ENCODE peak calls at places on chromosomes 12 and 14, in eight cellular contexts. One of them, this sample, is unnamed.

GRCh38 chr14:73743431-73743931 is 29.3 kb upstream of the PNMA1 start:
- DNase-seq in psoas muscle: peak
- DNase-seq in endothelial cell: peak
- DNase-seq in AG10803: peak
- DNase-seq in Calu3: no peak
- DNase-seq in astrocyte of the spinal cord: no peak
- DNase-seq in choroid plexus epithelial cell: no peak
- DNase-seq in fibroblast of lung: no peak
- DNase-seq in this sample: no peak

GRCh38 chr14:65429757-65430156 is 17.2 kb downstream of the FUT8 start:
- DNase-seq in psoas muscle: no peak
- DNase-seq in endothelial cell: no peak
- DNase-seq in AG10803: no peak
- DNase-seq in Calu3: no peak
- DNase-seq in astrocyte of the spinal cord: no peak
- DNase-seq in choroid plexus epithelial cell: no peak
- DNase-seq in fibroblast of lung: no peak
- DNase-seq in this sample: no peak

GRCh38 chr14:105203057-105203494 is 22.0 kb upstream of the NUDT14 start:
- DNase-seq in psoas muscle: peak
- DNase-seq in endothelial cell: peak
- DNase-seq in AG10803: peak
- DNase-seq in Calu3: peak
- DNase-seq in astrocyte of the spinal cord: peak
- DNase-seq in choroid plexus epithelial cell: peak
- DNase-seq in fibroblast of lung: peak
- DNase-seq in this sample: peak

GRCh38 chr12:122975790-122976647 is 975 bp downstream of the OGFOD2 start:
- DNase-seq in psoas muscle: no peak
- DNase-seq in endothelial cell: no peak
- DNase-seq in AG10803: no peak
- DNase-seq in Calu3: no peak
- DNase-seq in astrocyte of the spinal cord: no peak
- DNase-seq in choroid plexus epithelial cell: peak
- DNase-seq in fibroblast of lung: no peak
- DNase-seq in this sample: no peak

GRCh38 chr14:102295301-102295700 is 9.7 kb downstream of the MOK start:
- DNase-seq in psoas muscle: no peak
- DNase-seq in endothelial cell: no peak
- DNase-seq in AG10803: peak
- DNase-seq in Calu3: no peak
- DNase-seq in astrocyte of the spinal cord: peak
- DNase-seq in choroid plexus epithelial cell: peak
- DNase-seq in fibroblast of lung: peak
- DNase-seq in this sample: no peak

GRCh38 chr12:103677341-103677740 is 90.3 kb downstream of the STAB2 start:
- DNase-seq in psoas muscle: no peak
- DNase-seq in endothelial cell: peak
- DNase-seq in AG10803: no peak
- DNase-seq in Calu3: no peak
- DNase-seq in astrocyte of the spinal cord: no peak
- DNase-seq in choroid plexus epithelial cell: no peak
- DNase-seq in fibroblast of lung: no peak
- DNase-seq in this sample: no peak

GRCh38 chr12:27424631-27425230 is 21.8 kb upstream of the SMCO2 start:
- DNase-seq in psoas muscle: no peak
- DNase-seq in endothelial cell: no peak
- DNase-seq in AG10803: peak
- DNase-seq in Calu3: peak
- DNase-seq in astrocyte of the spinal cord: peak
- DNase-seq in choroid plexus epithelial cell: peak
- DNase-seq in fibroblast of lung: peak
- DNase-seq in this sample: peak

GRCh38 chr14:78399316-78399889 is 229.2 kb downstream of the NRXN3 start:
- DNase-seq in psoas muscle: no peak
- DNase-seq in endothelial cell: peak
- DNase-seq in AG10803: no peak
- DNase-seq in Calu3: peak
- DNase-seq in astrocyte of the spinal cord: peak
- DNase-seq in choroid plexus epithelial cell: peak
- DNase-seq in fibroblast of lung: peak
- DNase-seq in this sample: no peak

GRCh38 chr14:32457213-32457920 is 128.3 kb downstream of the AKAP6 start:
- DNase-seq in psoas muscle: no peak
- DNase-seq in endothelial cell: no peak
- DNase-seq in AG10803: peak
- DNase-seq in Calu3: no peak
- DNase-seq in astrocyte of the spinal cord: peak
- DNase-seq in choroid plexus epithelial cell: peak
- DNase-seq in fibroblast of lung: peak
- DNase-seq in this sample: no peak

GRCh38 chr14:24052656-24053547 is 1.1 kb downstream of the CARMIL3 start:
- DNase-seq in psoas muscle: no peak
- DNase-seq in endothelial cell: no peak
- DNase-seq in AG10803: no peak
- DNase-seq in Calu3: no peak
- DNase-seq in astrocyte of the spinal cord: no peak
- DNase-seq in choroid plexus epithelial cell: no peak
- DNase-seq in fibroblast of lung: no peak
- DNase-seq in this sample: no peak

GRCh38 chr12:111192657-111193056 is 176.2 kb downstream of the PHETA1 start:
- DNase-seq in psoas muscle: no peak
- DNase-seq in endothelial cell: no peak
- DNase-seq in AG10803: no peak
- DNase-seq in Calu3: no peak
- DNase-seq in astrocyte of the spinal cord: no peak
- DNase-seq in choroid plexus epithelial cell: peak
- DNase-seq in fibroblast of lung: no peak
- DNase-seq in this sample: no peak

GRCh38 chr12:452667-453210 is 7.0 kb upstream of the B4GALNT3 start:
- DNase-seq in psoas muscle: peak
- DNase-seq in endothelial cell: no peak
- DNase-seq in AG10803: no peak
- DNase-seq in Calu3: no peak
- DNase-seq in astrocyte of the spinal cord: no peak
- DNase-seq in choroid plexus epithelial cell: no peak
- DNase-seq in fibroblast of lung: no peak
- DNase-seq in this sample: no peak

GRCh38 chr12:74365178-74365964 is 172.3 kb upstream of the ATXN7L3B start:
- DNase-seq in psoas muscle: no peak
- DNase-seq in endothelial cell: peak
- DNase-seq in AG10803: peak
- DNase-seq in Calu3: peak
- DNase-seq in astrocyte of the spinal cord: peak
- DNase-seq in choroid plexus epithelial cell: peak
- DNase-seq in fibroblast of lung: peak
- DNase-seq in this sample: peak

GRCh38 chr12:101616027-101616494 is 21.3 kb downstream of the MYBPC1 start:
- DNase-seq in psoas muscle: no peak
- DNase-seq in endothelial cell: no peak
- DNase-seq in AG10803: no peak
- DNase-seq in Calu3: peak
- DNase-seq in astrocyte of the spinal cord: peak
- DNase-seq in choroid plexus epithelial cell: peak
- DNase-seq in fibroblast of lung: peak
- DNase-seq in this sample: no peak

GRCh38 chr12:124586756-124587155 is 19.3 kb upstream of the NCOR2 start:
- DNase-seq in psoas muscle: no peak
- DNase-seq in endothelial cell: no peak
- DNase-seq in AG10803: no peak
- DNase-seq in Calu3: no peak
- DNase-seq in astrocyte of the spinal cord: no peak
- DNase-seq in choroid plexus epithelial cell: no peak
- DNase-seq in fibroblast of lung: no peak
- DNase-seq in this sample: no peak

GRCh38 chr12:98736352-98737326 is 91.5 kb downstream of the APAF1 start:
- DNase-seq in psoas muscle: no peak
- DNase-seq in endothelial cell: no peak
- DNase-seq in AG10803: no peak
- DNase-seq in Calu3: no peak
- DNase-seq in astrocyte of the spinal cord: no peak
- DNase-seq in choroid plexus epithelial cell: peak
- DNase-seq in fibroblast of lung: peak
- DNase-seq in this sample: no peak

GRCh38 chr12:65696227-65696626 is 128.1 kb upstream of the HMGA2 start:
- DNase-seq in psoas muscle: no peak
- DNase-seq in endothelial cell: no peak
- DNase-seq in AG10803: no peak
- DNase-seq in Calu3: no peak
- DNase-seq in astrocyte of the spinal cord: no peak
- DNase-seq in choroid plexus epithelial cell: peak
- DNase-seq in fibroblast of lung: peak
- DNase-seq in this sample: no peak

GRCh38 chr12:65695077-65695865 is 129.0 kb upstream of the HMGA2 start:
- DNase-seq in psoas muscle: no peak
- DNase-seq in endothelial cell: no peak
- DNase-seq in AG10803: peak
- DNase-seq in Calu3: peak
- DNase-seq in astrocyte of the spinal cord: peak
- DNase-seq in choroid plexus epithelial cell: peak
- DNase-seq in fibroblast of lung: peak
- DNase-seq in this sample: peak

GRCh38 chr12:65703176-65703575 is 121.1 kb upstream of the HMGA2 start:
- DNase-seq in psoas muscle: no peak
- DNase-seq in endothelial cell: no peak
- DNase-seq in AG10803: no peak
- DNase-seq in Calu3: no peak
- DNase-seq in astrocyte of the spinal cord: no peak
- DNase-seq in choroid plexus epithelial cell: no peak
- DNase-seq in fibroblast of lung: no peak
- DNase-seq in this sample: no peak

GRCh38 chr12:65699251-65699650 is 125.0 kb upstream of the HMGA2 start:
- DNase-seq in psoas muscle: no peak
- DNase-seq in endothelial cell: no peak
- DNase-seq in AG10803: peak
- DNase-seq in Calu3: no peak
- DNase-seq in astrocyte of the spinal cord: peak
- DNase-seq in choroid plexus epithelial cell: peak
- DNase-seq in fibroblast of lung: peak
- DNase-seq in this sample: peak
- TF ChIP-seq CTCF in psoas muscle: no peak
- TF ChIP-seq CTCF in endothelial cell: no peak
- TF ChIP-seq CTCF in AG10803: peak
- TF ChIP-seq CTCF in Calu3: no peak
- TF ChIP-seq CTCF in astrocyte of the spinal cord: peak
- TF ChIP-seq CTCF in choroid plexus epithelial cell: peak
- TF ChIP-seq CTCF in fibroblast of lung: peak
- TF ChIP-seq CTCF in this sample: peak

DNA sequence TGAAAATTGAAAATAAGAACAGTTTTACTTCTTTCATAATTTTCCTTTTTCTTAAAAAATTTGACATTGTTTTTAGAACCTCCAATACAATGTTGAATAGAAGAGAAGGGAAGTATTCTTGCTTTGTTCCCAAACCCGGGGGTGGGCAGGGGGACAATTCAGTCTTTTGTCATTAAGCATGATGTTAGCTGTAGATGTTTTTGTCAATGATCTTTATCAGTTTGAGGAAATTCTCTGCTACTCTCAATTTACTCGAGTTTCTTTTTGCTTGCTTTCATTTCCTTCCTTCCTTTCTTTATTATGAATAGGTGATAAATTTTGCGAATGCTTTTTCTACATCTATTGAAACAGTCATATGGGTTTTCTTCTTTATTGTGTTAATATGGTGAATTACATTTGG is 183.2 kb upstream of the FRMD6 start:
- DNase-seq in psoas muscle: no peak
- DNase-seq in endothelial cell: no peak
- DNase-seq in AG10803: no peak
- DNase-seq in Calu3: no peak
- DNase-seq in astrocyte of the spinal cord: no peak
- DNase-seq in choroid plexus epithelial cell: no peak
- DNase-seq in fibroblast of lung: no peak
- DNase-seq in this sample: no peak
- TF ChIP-seq CTCF in psoas muscle: no peak
- TF ChIP-seq CTCF in endothelial cell: no peak
- TF ChIP-seq CTCF in AG10803: no peak
- TF ChIP-seq CTCF in Calu3: no peak
- TF ChIP-seq CTCF in astrocyte of the spinal cord: no peak
- TF ChIP-seq CTCF in choroid plexus epithelial cell: no peak
- TF ChIP-seq CTCF in fibroblast of lung: no peak
- TF ChIP-seq CTCF in this sample: no peak

DNA sequence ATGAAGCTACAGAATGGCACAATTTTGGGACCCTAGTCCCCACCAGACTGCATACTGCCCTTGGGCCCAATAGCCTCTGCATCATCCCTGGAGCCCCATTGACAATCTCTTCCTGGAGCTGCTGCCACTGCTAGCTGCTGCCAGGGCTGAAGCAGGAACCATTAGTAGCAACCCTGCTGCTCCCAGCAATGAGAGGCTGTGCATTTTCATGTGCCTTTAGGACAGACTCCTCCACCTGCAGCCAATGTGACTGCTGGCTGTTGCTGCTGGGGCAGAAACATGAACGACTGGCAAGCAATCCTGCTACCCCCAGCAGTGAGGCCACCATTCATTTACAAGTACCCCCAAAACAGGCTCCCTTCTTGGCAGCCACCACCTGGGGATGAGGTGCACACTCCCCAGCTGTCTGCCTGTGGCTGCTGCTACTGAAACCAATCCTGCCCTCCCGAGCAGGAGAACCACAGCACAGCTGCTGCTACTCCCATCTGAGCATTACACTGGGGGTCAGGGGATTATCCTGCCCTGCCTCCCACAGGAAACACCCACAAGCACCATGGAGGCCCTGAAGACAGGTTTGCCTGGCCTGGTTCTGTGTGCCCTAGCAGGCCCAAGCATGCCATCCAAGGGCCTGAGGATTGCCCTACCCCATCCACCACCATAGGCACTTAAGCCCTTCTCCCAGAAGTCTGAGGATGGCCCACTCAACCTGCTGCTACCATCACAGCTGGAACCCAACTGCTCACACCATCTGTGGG is 181.0 kb downstream of the MYRFL start:
- DNase-seq in psoas muscle: no peak
- DNase-seq in endothelial cell: no peak
- DNase-seq in AG10803: no peak
- DNase-seq in Calu3: no peak
- DNase-seq in astrocyte of the spinal cord: no peak
- DNase-seq in choroid plexus epithelial cell: no peak
- DNase-seq in fibroblast of lung: no peak
- DNase-seq in this sample: no peak
- TF ChIP-seq CTCF in psoas muscle: no peak
- TF ChIP-seq CTCF in endothelial cell: no peak
- TF ChIP-seq CTCF in AG10803: no peak
- TF ChIP-seq CTCF in Calu3: no peak
- TF ChIP-seq CTCF in astrocyte of the spinal cord: no peak
- TF ChIP-seq CTCF in choroid plexus epithelial cell: no peak
- TF ChIP-seq CTCF in fibroblast of lung: no peak
- TF ChIP-seq CTCF in this sample: no peak

DNA sequence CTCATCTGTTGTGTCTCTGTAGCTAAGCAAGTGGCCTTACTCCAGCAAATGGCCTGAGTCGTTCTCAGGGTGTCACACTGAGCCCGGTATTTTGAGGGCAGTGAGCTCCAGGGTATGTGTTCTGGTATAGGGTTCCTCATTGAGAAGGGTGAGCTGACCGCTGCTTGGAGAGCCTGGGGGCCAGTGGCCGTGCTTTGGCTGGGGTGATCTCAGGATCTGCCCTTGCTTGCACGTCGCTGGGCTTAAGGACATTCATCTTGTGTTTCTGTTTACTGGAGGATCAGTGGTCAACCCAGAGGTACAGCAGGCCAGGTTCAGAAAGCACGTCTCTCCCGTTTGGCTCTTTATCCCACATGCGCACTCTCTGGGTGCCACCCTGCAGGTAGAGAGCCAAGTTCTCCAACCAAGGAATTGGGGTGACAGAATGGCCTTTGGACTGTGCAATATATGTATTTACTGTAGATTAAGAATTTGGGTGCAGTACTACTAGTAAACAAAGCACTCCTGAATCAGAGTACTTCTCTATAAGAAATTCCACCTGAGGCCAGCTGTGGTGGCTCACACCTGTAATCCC is 52.1 kb downstream of the FBXW8 start:
- DNase-seq in psoas muscle: no peak
- DNase-seq in endothelial cell: no peak
- DNase-seq in AG10803: no peak
- DNase-seq in Calu3: no peak
- DNase-seq in astrocyte of the spinal cord: no peak
- DNase-seq in choroid plexus epithelial cell: no peak
- DNase-seq in fibroblast of lung: no peak
- DNase-seq in this sample: no peak
- TF ChIP-seq CTCF in psoas muscle: no peak
- TF ChIP-seq CTCF in endothelial cell: no peak
- TF ChIP-seq CTCF in AG10803: no peak
- TF ChIP-seq CTCF in Calu3: no peak
- TF ChIP-seq CTCF in astrocyte of the spinal cord: no peak
- TF ChIP-seq CTCF in choroid plexus epithelial cell: no peak
- TF ChIP-seq CTCF in fibroblast of lung: no peak
- TF ChIP-seq CTCF in this sample: no peak

This sample was measured in RWPE1.